ENCODE peak calls at places on chromosomes 3 and 15, in eight cellular contexts. W is dorsolateral prefrontal cortex, X is left ventricle myocardium inferior, Z is AG09309, I is epithelial cell of esophagus, D is ovary, V is astrocyte of the spinal cord, H is HFF-Myc. K is an unnamed sample.
A peak's percentile ranks its signal among the peaks of the same experiment; 100 is the strongest.

GRCh38 chr3:138678086-138678485 is 69.5 kb downstream of the FAIM start:
- DNase-seq in H (no peak), W (no peak), V (no peak), D (no peak), I (no peak), X (no peak), Z (no peak), K (no peak)

GRCh38 chr3:159366476-159366875 is 564.6 kb downstream of the MFSD1 start:
- DNase-seq in H (no peak), I (peak; percentile 80), D (no peak), W (no peak), V (no peak), X (no peak), Z (no peak), K (no peak)

GRCh38 chr3:112089956-112090898 is 4.0 kb downstream of the C3orf52 start:
- DNase-seq in Z (no peak), D (no peak), H (no peak), I (peak; percentile 39), V (no peak), W (no peak), X (no peak), K (no peak)

GRCh38 chr3:172919297-172919683 is 168.8 kb downstream of the ECT2 start:
- DNase-seq in I (no peak), W (no peak), V (no peak), Z (no peak), X (no peak), D (no peak), H (no peak), K (no peak)

GRCh38 chr3:40876496-40876895 is 322.8 kb upstream of the CTNNB1 start:
- DNase-seq in I (no peak), V (peak; percentile 49), D (no peak), X (no peak), Z (no peak), H (no peak), W (no peak), K (no peak)

GRCh38 chr15:48596415-48596814 is 49.1 kb downstream of the FBN1 start:
- DNase-seq in D (no peak), I (no peak), X (no peak), Z (no peak), H (no peak), V (no peak), W (no peak), K (peak; percentile 29)

GRCh38 chr3:69408989-69409388 is 23.1 kb upstream of the FRMD4B start:
- DNase-seq in D (no peak), W (no peak), V (no peak), I (no peak), H (no peak), X (no peak), Z (no peak), K (no peak)

GRCh38 chr3:63042866-63043265 is 167.7 kb upstream of the CADPS start:
- DNase-seq in Z (no peak), D (no peak), X (no peak), V (no peak), H (no peak), W (no peak), I (no peak), K (no peak)

GRCh38 chr3:189508784-189509489 is 122.3 kb upstream of the TP63 start:
- DNase-seq in X (no peak), Z (peak; percentile 34), W (no peak), D (no peak), V (peak; percentile 13), I (no peak), H (no peak), K (no peak)

GRCh38 chr3:171251842-171252241 is 208.4 kb downstream of the TNIK start:
- DNase-seq in Z (peak; percentile 11), X (no peak), W (no peak), H (no peak), D (no peak), I (no peak), V (no peak), K (no peak)

GRCh38 chr15:88020806-88021205 is 235.7 kb downstream of the NTRK3 start:
- DNase-seq in V (no peak), D (no peak), W (no peak), X (no peak), H (no peak), Z (no peak), I (no peak), K (no peak)

GRCh38 chr3:183381179-183381578 is 47.2 kb downstream of the MCF2L2 start:
- DNase-seq in X (no peak), I (peak; percentile 60), V (peak; percentile 48), Z (no peak), D (no peak), H (no peak), W (no peak), K (peak; percentile 33)

GRCh38 chr15:72230197-72231065 is 559 bp downstream of the PKM start:
- DNase-seq in I (peak; percentile 83), W (peak; percentile 87), V (peak; percentile 94), H (no peak), D (peak; percentile 93), Z (peak; percentile 72), X (peak; percentile 94), K (peak; percentile 94)

GRCh38 chr3:50474717-50475116 is 28.7 kb downstream of the CACNA2D2 start:
- DNase-seq in I (no peak), H (peak; percentile 3), Z (no peak), X (no peak), V (peak; percentile 15), W (no peak), D (no peak), K (peak; percentile 41)

GRCh38 chr3:194730369-194730768 is 44.7 kb downstream of the FAM43A start:
- DNase-seq in I (peak; percentile 93), H (no peak), W (no peak), X (no peak), D (no peak), V (no peak), Z (no peak), K (no peak)

GRCh38 chr3:80079886-80080285 is 312.1 kb upstream of the ROBO1 start:
- DNase-seq in I (peak; percentile 5), X (no peak), H (no peak), W (no peak), D (no peak), V (no peak), Z (no peak), K (no peak)

GRCh38 chr3:126113733-126114132 is 29.8 kb upstream of the SLC41A3 start:
- DNase-seq in X (no peak), H (no peak), W (no peak), D (no peak), I (no peak), V (no peak), Z (no peak), K (no peak)

GRCh38 chr3:137471130-137471529 is 293.0 kb upstream of the SOX14 start:
- DNase-seq in H (no peak), D (no peak), X (no peak), I (no peak), W (no peak), Z (no peak), V (no peak), K (no peak)

GRCh38 chr3:189967254-189967865 is 153.3 kb downstream of the P3H2 start:
- DNase-seq in H (no peak), W (no peak), X (no peak), Z (no peak), I (peak; percentile 69), V (peak; percentile 66), D (no peak), K (peak; percentile 76)

GRCh38 chr3:127729556-127730056 is 56.9 kb downstream of the ABTB1 start:
- DNase-seq in H (no peak), Z (no peak), D (no peak), X (no peak), I (no peak), V (no peak), W (no peak), K (peak; percentile 35)

GRCh38 chr3:104411760-104412159 is 954.9 kb upstream of the ALCAM start:
- DNase-seq in H (no peak), I (no peak), W (no peak), Z (no peak), D (no peak), X (no peak), V (no peak), K (no peak)

DNA sequence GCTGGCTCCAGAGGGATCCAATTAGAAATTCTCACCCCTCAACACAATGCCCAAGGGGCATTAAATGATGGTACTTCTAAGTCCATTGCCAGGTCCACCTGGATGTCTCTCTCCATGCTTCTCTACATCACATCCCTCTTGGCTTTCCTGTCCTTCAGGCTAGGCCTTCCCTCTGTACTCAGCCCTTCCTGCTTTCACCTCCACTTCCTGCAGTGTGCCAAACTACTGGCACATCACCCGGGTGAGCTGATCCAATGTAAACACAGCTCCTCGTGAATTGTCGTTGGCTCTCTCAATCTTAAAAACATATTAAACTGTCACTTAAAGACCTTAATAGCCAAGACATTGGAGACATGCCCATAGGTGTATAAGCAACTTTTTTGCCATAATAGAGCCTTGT is 4.0 kb downstream of the LMCD1 start:
- DNase-seq in V (no peak), D (no peak), Z (no peak), H (no peak), I (no peak), W (no peak), X (no peak), K (no peak)
- H3K4me3 ChIP-seq in V (no peak overlapping the region), D (no peak overlapping the region), Z (no peak overlapping the region), H (no peak overlapping the region), I (no peak overlapping the region), W (no peak overlapping the region), X (peak overlapping the region; percentile 67), K (no peak overlapping the region)

DNA sequence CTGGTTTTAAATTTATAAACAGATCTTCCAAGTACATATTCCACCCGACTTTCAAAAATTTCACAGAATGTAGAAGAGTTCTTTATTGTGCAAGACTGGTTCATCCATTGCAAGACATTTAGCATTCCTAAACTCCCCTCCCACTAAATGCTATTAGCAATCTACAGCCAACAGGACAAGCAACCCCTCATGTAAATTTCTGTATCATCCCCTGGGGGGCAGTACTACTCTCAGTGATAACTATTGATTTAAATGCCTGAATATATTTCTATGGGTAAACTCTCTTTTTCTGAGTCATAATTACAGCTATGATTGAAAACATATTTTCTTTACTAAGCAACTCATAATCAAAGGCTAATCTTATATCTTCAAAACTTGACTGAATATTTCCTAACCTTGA is 10.7 kb upstream of the SLC15A2 start:
- DNase-seq in H (peak; percentile 2), I (peak; percentile 72), X (no peak), D (no peak), V (peak; percentile 5), W (no peak), Z (no peak), K (peak; percentile 54)
- TF ChIP-seq CTCF in H (peak; percentile 30), I (peak; percentile 56), X (peak; percentile 36), D (no peak), V (peak; percentile 39), W (peak; percentile 23), Z (no peak), K (peak; percentile 45)

DNA sequence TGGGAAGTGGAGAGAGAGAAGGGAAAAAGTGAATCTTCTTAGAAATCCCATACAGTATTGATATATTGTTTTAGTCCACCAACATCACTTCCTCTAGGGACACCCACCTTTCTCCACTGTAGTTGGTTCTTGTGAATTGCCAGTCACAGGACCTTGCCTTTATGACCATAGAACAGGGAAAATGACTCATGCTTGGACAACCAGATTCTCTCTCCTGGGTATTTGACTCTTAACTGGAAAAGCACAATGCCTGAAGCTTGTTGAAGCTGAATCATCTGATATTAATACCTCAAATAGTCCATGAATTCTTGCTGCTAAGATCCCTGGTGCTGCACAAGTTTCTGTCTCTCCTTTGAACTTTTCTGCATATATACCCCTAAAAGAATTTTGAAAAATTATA is 32.5 kb upstream of the DCLK3 start:
- DNase-seq in H (no peak), V (peak; percentile 29), Z (no peak), W (no peak), D (no peak), I (peak; percentile 55), X (no peak), K (peak; percentile 50)
- H3K4me3 ChIP-seq in H (no peak overlapping the region), V (no peak overlapping the region), Z (no peak overlapping the region), W (no peak overlapping the region), D (no peak overlapping the region), I (no peak overlapping the region), X (no peak overlapping the region), K (no peak overlapping the region)

GRCh38 chr15:57619746-57620145 is 28.0 kb downstream of the MYZAP start:
- DNase-seq in X (no peak), H (no peak), W (no peak), I (no peak), D (no peak), Z (no peak), V (no peak), K (no peak)
- TF ChIP-seq CTCF in X (peak; percentile 31), H (no peak), W (no peak), I (no peak), D (no peak), Z (no peak), V (no peak), K (peak; percentile 2)

K was measured in fibroblast of pulmonary artery.